ENCODE peak calls at places on chromosomes 7 and 10, in ten cellular contexts. X is AG09309, Z is A549, K is ovary, U is AG09319, A is heart right ventricle, Y is IMR-90, L is dorsolateral prefrontal cortex, V is WERI-Rb-1, H is upper lobe of right lung. B is an unnamed sample.

GRCh38 chr7:50092579-50093411 is at the start of gene ZPBP:
- DNase-seq in H (peak), U (no peak), Z (peak), L (peak), A (no peak), Y (peak), X (no peak), V (no peak), K (peak), B (peak)

GRCh38 chr10:97278491-97278989 is 13.9 kb downstream of the ARHGAP19 start:
- DNase-seq in Y (peak), Z (peak), V (no peak), L (no peak), U (peak), H (no peak), K (no peak), X (peak), A (no peak), B (peak)

GRCh38 chr7:956031-956430 is 1.6 kb upstream of the ADAP1 start:
- DNase-seq in L (peak), U (no peak), X (no peak), Y (no peak), V (no peak), K (no peak), Z (no peak), A (no peak), H (peak), B (no peak)

GRCh38 chr10:94315975-94316464 is 46.7 kb downstream of the NOC3L start:
- DNase-seq in X (peak), Y (peak), V (no peak), H (no peak), Z (no peak), K (no peak), L (no peak), A (no peak), U (peak), B (peak)

GRCh38 chr7:13017325-13017853 is 330.0 kb downstream of the ARL4A start:
- DNase-seq in U (no peak), K (no peak), X (no peak), Z (peak), A (no peak), H (no peak), L (no peak), Y (peak), V (no peak), B (peak)

GRCh38 chr7:30460246-30460633 is 18.3 kb downstream of the NOD1 start:
- DNase-seq in A (no peak), K (no peak), H (no peak), Z (no peak), U (no peak), L (no peak), V (no peak), Y (no peak), X (no peak), B (no peak)

GRCh38 chr10:5563991-5564536 is 39.3 kb downstream of the CALML3 start:
- DNase-seq in V (no peak), Z (no peak), K (peak), X (no peak), U (no peak), Y (peak), L (no peak), A (no peak), H (peak), B (no peak)

GRCh38 chr7:18400726-18401125 is 94.8 kb upstream of the HDAC9 start:
- DNase-seq in K (no peak), Y (peak), A (no peak), V (no peak), Z (no peak), H (no peak), U (no peak), X (no peak), L (no peak), B (no peak)

GRCh38 chr10:70750156-70750703 is 34.9 kb downstream of the TBATA start:
- DNase-seq in Z (no peak), X (no peak), A (no peak), L (peak), H (peak), V (no peak), Y (no peak), K (no peak), U (no peak), B (no peak)
- TF ChIP-seq CTCF in Z (no peak), X (no peak), A (no peak), L (no peak), H (no peak), V (no peak), Y (no peak), K (no peak), U (no peak), B (no peak)

GRCh38 chr7:128836729-128837348 is 6.6 kb downstream of the FLNC start:
- DNase-seq in A (no peak), Y (no peak), Z (no peak), K (peak), X (no peak), L (peak), H (no peak), V (no peak), U (no peak), B (no peak)

GRCh38 chr7:128833939-128834310 is 3.7 kb downstream of the FLNC start:
- DNase-seq in L (no peak), K (no peak), A (no peak), X (no peak), V (no peak), H (no peak), Y (no peak), U (no peak), Z (no peak), B (no peak)

GRCh38 chr7:128833148-128833938 is 3.1 kb downstream of the FLNC start:
- DNase-seq in A (peak), X (no peak), U (no peak), L (peak), Y (peak), K (peak), H (no peak), V (peak), Z (no peak), B (peak)

GRCh38 chr7:128835790-128836641 is 5.8 kb downstream of the FLNC start:
- DNase-seq in H (peak), V (no peak), A (peak), L (peak), X (no peak), Z (no peak), U (no peak), Y (peak), K (peak), B (no peak)

DNA sequence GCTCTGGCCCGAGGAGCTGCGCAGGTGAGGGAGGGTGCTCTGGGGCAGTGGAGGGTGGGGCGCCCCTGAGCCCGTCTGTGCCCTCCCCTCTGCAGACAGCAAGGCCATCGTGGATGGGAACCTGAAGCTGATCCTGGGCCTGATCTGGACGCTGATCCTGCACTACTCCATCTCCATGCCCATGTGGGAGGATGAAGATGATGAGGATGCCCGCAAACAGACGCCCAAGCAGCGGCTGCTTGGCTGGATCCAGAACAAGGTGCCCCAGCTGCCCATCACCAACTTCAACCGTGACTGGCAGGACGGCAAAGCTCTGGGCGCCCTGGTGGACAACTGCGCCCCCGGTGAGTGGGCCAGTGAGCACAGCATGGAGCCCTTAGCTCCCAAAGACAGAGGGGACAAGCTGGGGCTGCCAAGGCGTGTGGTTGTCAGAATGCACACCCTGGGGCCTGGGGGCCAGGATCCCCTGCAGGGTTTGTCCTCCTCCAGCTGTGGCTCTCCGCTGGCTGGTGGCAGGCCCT is 5.1 kb downstream of the FLNC start:
- DNase-seq in Y (no peak), K (peak), U (no peak), V (no peak), L (no peak), X (no peak), A (no peak), Z (no peak), H (peak), B (no peak)
- TF ChIP-seq CTCF in Y (no peak), K (no peak), U (no peak), V (no peak), L (no peak), X (no peak), A (no peak), Z (no peak), H (no peak), B (no peak)

GRCh38 chr7:150369740-150370501 is 1.3 kb downstream of the REPIN1 start:
- DNase-seq in V (no peak), X (no peak), U (no peak), Y (no peak), A (no peak), L (no peak), Z (no peak), H (no peak), K (no peak), B (no peak)

GRCh38 chr7:150368884-150369739 is 490 bp downstream of the REPIN1 start:
- DNase-seq in Y (peak), Z (peak), H (peak), A (peak), K (peak), U (no peak), L (peak), X (no peak), V (peak), B (no peak)

GRCh38 chr7:150371131-150371995 is 2.7 kb downstream of the REPIN1 start:
- DNase-seq in A (no peak), Z (no peak), L (no peak), X (no peak), K (no peak), Y (no peak), U (no peak), H (peak), V (no peak), B (no peak)

GRCh38 chr7:150371996-150372270 is 3.3 kb downstream of the REPIN1 start:
- DNase-seq in Z (no peak), A (no peak), V (no peak), Y (no peak), H (no peak), U (no peak), K (no peak), X (no peak), L (no peak), B (no peak)

DNA sequence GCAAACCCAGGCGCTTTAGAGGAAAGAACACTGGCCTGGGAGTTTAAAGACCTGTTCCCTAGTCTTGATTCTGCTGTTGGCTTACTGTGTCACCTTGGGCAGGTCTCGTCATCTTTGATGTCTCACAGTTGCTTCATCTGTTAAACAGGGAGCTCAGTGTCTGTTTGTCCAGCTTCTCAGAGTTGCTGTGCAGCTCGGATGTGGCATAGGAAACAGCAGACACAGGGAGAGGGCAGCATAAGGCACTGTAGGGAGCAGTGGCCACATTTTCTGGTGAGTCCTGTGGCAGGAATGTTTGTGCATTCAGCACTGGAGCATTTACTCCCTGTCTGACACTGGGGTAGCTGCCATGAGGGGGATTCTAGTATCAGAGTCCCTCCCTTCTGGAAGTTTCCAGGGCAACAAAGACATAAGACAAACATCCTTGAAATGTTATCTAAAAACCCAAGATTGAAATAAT is 2.0 kb downstream of the REPIN1 start:
- DNase-seq in U (no peak), A (no peak), K (no peak), V (no peak), H (no peak), Z (no peak), L (no peak), X (no peak), Y (peak), B (no peak)
- TF ChIP-seq CTCF in U (no peak), A (no peak), K (no peak), V (no peak), H (no peak), Z (no peak), L (no peak), X (no peak), Y (peak), B (no peak)

GRCh38 chr10:60296073-60296472 is 93.6 kb downstream of the ANK3 start:
- DNase-seq in Z (no peak), U (no peak), A (no peak), H (no peak), X (no peak), V (no peak), L (no peak), K (no peak), Y (no peak), B (no peak)

GRCh38 chr10:60298408-60299389 is 91.0 kb downstream of the ANK3 start:
- DNase-seq in H (no peak), A (no peak), Y (no peak), L (no peak), X (no peak), U (no peak), Z (no peak), K (no peak), V (no peak), B (no peak)

GRCh38 chr10:60299390-60299778 is 90.3 kb downstream of the ANK3 start:
- DNase-seq in Y (no peak), L (no peak), H (no peak), Z (no peak), V (no peak), X (no peak), K (no peak), A (no peak), U (no peak), B (no peak)

GRCh38 chr10:60303778-60304177 is 85.9 kb downstream of the ANK3 start:
- DNase-seq in V (no peak), H (no peak), K (no peak), Z (no peak), Y (no peak), L (no peak), X (no peak), U (no peak), A (no peak), B (no peak)

DNA sequence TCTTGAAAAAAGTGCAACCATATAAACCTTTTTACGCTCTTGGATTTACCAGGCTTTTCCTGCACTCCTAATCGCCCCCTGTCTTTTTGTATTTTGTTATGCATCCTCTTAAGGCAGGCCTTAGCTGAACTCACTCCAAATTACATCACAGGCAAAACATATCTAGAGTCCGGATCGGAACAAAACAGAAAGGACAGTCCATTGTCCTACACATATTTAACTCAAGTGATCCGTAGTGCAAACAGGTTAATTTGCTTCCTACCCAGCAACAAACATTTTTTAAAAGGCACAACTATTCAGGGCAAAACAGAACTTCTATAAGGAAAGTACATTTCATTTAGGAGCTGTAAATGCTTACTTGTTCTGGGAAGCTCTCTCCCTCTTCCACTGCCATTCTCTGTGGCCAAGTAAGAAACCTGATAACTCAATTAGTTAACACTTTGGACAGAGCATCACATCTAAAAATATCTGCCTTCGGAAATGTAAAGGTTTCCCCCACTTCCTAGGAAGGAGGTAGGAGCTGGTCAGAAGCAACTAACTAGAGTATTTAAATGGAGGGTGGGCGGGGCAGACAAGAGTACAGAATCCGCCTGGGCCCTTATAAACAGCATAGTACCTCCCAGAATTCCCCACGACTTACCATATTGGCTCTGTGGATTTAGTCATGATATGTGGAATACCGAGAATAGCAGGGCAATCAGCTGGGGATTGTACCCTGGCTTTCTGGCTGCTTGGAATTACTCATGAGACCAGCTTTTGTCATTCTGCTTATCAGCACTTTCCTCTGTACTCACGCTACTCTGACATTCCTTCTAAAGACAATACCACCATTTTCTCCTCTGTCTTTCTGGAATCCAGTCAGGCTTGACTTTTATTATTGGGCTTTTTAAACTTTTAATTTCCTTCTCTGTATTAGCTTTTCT is 89.5 kb downstream of the ANK3 start:
- DNase-seq in A (peak), X (peak), H (no peak), Y (peak), L (no peak), K (no peak), U (no peak), Z (no peak), V (no peak), B (no peak)
- TF ChIP-seq CTCF in A (peak), X (no peak), H (no peak), Y (no peak), L (no peak), K (no peak), U (no peak), Z (no peak), V (no peak), B (no peak)

DNA sequence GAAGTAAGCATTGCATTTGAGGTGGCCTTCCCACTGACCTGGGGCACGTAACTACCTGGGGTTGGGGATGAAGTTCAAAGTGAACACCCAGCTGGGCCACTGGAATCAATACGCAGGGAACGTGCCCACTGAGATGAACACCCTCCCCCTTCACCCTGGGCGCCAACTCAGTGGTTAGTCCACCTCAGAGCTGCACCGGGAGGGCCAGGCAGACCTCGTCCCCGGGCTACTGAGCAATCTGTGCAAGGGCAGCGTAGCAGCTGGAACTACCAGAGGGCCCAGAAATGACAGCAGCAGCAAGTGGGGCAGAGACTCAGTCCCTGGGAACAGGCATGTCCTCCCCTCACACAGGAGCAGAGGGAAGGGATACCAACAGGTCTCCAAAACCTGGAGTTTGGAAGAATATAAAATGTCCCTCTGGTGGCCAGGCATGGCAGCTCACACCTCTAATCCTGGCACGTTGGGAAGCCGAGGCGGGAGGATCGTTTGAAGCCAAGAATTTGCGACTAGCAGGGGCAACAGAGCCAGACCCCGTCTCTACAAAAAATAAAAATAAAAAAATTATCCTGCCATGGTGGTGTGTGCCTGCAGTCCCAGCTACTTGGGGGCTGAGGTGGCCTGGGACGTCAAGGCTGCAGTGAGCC is 143.9 kb downstream of the SH3PXD2A start:
- DNase-seq in K (no peak), X (no peak), Z (no peak), L (no peak), H (no peak), Y (no peak), U (no peak), V (no peak), A (no peak), B (no peak)
- TF ChIP-seq CTCF in K (no peak), X (no peak), Z (no peak), L (peak), H (no peak), Y (no peak), U (no peak), V (peak), A (no peak), B (peak)

DNA sequence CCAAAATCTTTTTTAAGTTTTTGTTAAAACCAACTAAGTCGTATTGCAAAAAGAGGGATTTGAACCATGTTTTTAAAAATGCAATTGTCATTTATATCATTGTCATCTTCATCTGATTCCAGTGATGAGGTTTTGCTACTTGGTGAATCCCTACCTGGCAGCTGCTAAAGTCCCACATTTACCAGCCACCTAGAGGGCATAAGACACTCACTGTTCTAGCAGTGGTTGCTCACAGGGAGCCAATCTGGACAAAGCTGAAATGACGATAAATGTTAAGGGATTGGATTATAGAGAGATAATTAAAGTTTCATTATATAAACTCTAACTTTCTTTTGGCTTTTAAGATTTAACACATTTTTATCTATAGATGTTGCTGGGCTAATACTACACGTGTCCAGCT is 18.7 kb downstream of the KIFBP start:
- DNase-seq in V (no peak), L (no peak), A (no peak), K (no peak), X (no peak), Y (no peak), Z (no peak), H (no peak), U (no peak), B (no peak)
- TF ChIP-seq CTCF in V (no peak), L (no peak), A (peak), K (no peak), X (no peak), Y (no peak), Z (no peak), H (no peak), U (no peak), B (no peak)

DNA sequence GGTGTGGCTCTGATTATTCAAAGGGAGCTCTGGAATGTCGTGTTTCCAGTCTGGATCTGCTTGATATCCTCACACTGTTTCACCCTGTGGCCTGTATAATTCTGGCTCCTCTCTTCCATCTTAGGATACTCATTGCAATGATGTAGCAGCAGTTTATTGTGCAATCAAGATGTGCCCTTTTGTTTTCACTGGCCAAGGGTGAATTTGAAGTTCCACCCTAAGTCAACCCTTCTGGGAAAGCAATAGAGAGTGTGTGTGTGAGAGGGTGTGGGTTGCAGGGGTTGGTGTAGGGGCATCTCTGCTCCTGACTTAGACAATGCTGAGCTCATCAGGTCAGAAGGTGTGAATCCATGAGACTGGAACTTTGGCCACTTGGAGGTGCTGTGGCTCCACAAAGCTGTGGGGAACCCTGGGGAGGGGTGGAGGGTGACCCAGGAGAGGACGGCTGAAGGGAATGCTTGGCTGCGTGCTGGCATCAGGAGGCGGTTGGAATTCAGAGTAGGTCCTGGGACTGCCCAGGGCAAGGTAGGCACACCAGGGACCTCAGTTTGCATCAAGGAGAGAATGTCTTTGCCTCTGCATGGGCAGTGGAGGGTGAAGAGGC is 118.0 kb upstream of the PRSS58 start:
- DNase-seq in H (no peak), V (peak), U (no peak), Y (peak), K (no peak), Z (no peak), L (no peak), X (no peak), A (no peak), B (no peak)
- TF ChIP-seq CTCF in H (no peak), V (peak), U (peak), Y (peak), K (no peak), Z (no peak), L (no peak), X (peak), A (no peak), B (no peak)

GRCh38 chr7:86914468-86915054 is 144.9 kb downstream of the ELAPOR2 start:
- DNase-seq in K (no peak), L (no peak), Y (peak), Z (peak), U (no peak), A (no peak), H (no peak), V (no peak), X (no peak), B (no peak)
- TF ChIP-seq CTCF in K (no peak), L (peak), Y (peak), Z (peak), U (peak), A (peak), H (peak), V (peak), X (peak), B (peak)

B was measured in astrocyte of the cerebellum.